ENCODE peak calls at places on chromosomes 11 and 22, in five cellular contexts. B, M, W, Q and L are unnamed samples.

GRCh38 chr22:42364641-42365336 is 67.4 kb downstream of the NFAM1 start:
- DNase-seq in Q (no peak), W (no peak), M (peak; percentile 40), B (peak; percentile 67), L (peak; percentile 28)

GRCh38 chr11:15816270-15816871 is 540.0 kb downstream of the SOX6 start:
- DNase-seq in B (peak; percentile 94), Q (peak; percentile 72), W (no peak), M (peak; percentile 40), L (peak; percentile 95)

GRCh38 chr22:48741540-48741939 is 1086.1 kb downstream of the BRD1 start:
- DNase-seq in M (no peak), B (no peak), W (no peak), Q (no peak), L (no peak)

GRCh38 chr11:36233226-36233625 is 56.0 kb downstream of the COMMD9 start:
- DNase-seq in W (no peak), Q (no peak), B (peak; percentile 45), M (no peak), L (peak; percentile 95)

GRCh38 chr11:126366064-126366822 is 10.8 kb downstream of the ST3GAL4 start:
- DNase-seq in M (peak; percentile 36), W (peak; percentile 59), B (no peak), Q (no peak), L (no peak)

GRCh38 chr11:134632347-134633119 is 220.5 kb upstream of the B3GAT1 start:
- DNase-seq in Q (no peak), B (no peak), M (no peak), W (no peak), L (no peak)

GRCh38 chr22:42662114-42663021 is 13.2 kb upstream of the CYB5R3 start:
- DNase-seq in M (peak; percentile 86), B (peak; percentile 69), Q (no peak), W (peak; percentile 83), L (peak; percentile 66)

GRCh38 chr11:73520358-73521061 is 77.4 kb downstream of the FAM168A start:
- DNase-seq in B (no peak), Q (no peak), M (no peak), W (no peak), L (peak; percentile 33)

GRCh38 chr11:70532066-70532440 is 133.7 kb downstream of the CTTN start:
- DNase-seq in B (no peak), W (no peak), Q (no peak), M (no peak), L (peak; percentile 10)

GRCh38 chr11:19974886-19975285 is 185.4 kb downstream of the DBX1 start:
- DNase-seq in M (no peak), B (no peak), Q (no peak), W (no peak), L (no peak)

GRCh38 chr11:3745161-3745560 is 52.2 kb downstream of the NUP98 start:
- DNase-seq in B (no peak), W (no peak), M (no peak), Q (no peak), L (no peak)

GRCh38 chr11:70637949-70638598 is 239.7 kb downstream of the CTTN start:
- DNase-seq in B (no peak), M (no peak), Q (no peak), W (no peak), L (no peak)

GRCh38 chr11:8011981-8012444 is 24.9 kb downstream of the EIF3F start:
- DNase-seq in B (peak; percentile 97), M (no peak), Q (peak; percentile 69), W (no peak), L (peak; percentile 77)

GRCh38 chr22:23210428-23211170 is 30.3 kb downstream of the BCR start:
- DNase-seq in M (no peak), B (no peak), W (no peak), Q (no peak), L (no peak)

GRCh38 chr11:69215784-69216415 is 60.2 kb downstream of the SMIM38 start:
- DNase-seq in M (no peak), B (peak; percentile 38), W (no peak), Q (peak; percentile 10), L (peak; percentile 9)

GRCh38 chr11:368414-369335 is 624 bp upstream of the B4GALNT4 start:
- DNase-seq in B (peak; percentile 8), W (no peak), M (no peak), Q (no peak), L (peak; percentile 25)

GRCh38 chr22:17057959-17058814 is 26.6 kb upstream of the IL17RA start:
- DNase-seq in Q (peak; percentile 46), B (peak; percentile 82), M (peak; percentile 65), W (peak; percentile 60), L (peak; percentile 85)

GRCh38 chr11:104881117-104881794 is 17.0 kb downstream of the CASP12 start:
- DNase-seq in B (no peak), Q (no peak), M (no peak), W (no peak), L (no peak)

GRCh38 chr11:688681-689080 is 6.3 kb downstream of the DEAF1 start:
- DNase-seq in Q (no peak), M (no peak), W (no peak), B (no peak), L (no peak)

GRCh38 chr11:117837791-117838190 is 13.2 kb upstream of the FXYD2 start:
- DNase-seq in M (peak; percentile 1), Q (no peak), B (no peak), W (no peak), L (no peak)

GRCh38 chr11:12706531-12707499 is 32.6 kb downstream of the TEAD1 start:
- DNase-seq in W (peak; percentile 29), B (no peak), M (peak; percentile 48), Q (no peak), L (peak; percentile 75)

GRCh38 chr11:102345923-102346322 is 1.1 kb upstream of the BIRC2 start:
- DNase-seq in B (peak; percentile 37), Q (no peak), W (no peak), M (no peak), L (peak; percentile 42)

GRCh38 chr11:14059491-14059890 is 97.0 kb downstream of the SPON1 start:
- DNase-seq in Q (no peak), B (no peak), W (no peak), M (peak; percentile 23), L (no peak)

DNA sequence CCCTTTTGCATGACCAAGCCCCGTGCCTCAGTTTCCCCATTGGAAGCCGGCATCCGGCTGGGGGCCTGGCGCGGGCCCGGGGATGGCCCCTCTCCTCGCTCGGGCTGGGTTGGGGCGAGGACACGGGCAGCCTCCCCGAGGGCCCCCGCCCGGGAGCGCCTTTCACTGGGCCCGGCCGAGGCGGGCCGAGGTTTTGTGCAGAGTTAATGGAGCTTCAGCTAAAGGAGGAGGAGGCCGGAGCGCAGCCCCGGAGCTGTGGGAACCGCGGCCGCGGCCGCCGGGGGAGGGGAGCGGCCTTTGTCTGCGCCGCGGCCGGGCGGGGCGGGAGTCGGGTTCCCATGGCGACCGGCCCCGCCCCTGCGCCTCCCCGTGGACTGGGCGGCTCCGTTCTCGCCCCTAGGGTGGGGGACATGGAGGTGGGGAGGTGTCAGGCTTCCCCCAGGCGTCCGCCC is 1.4 kb upstream of the MAPK11 start:
- DNase-seq in W (peak; percentile 51), M (peak; percentile 67), B (peak; percentile 36), Q (no peak), L (peak; percentile 64)
- TF ChIP-seq CTCF in W (no peak), M (no peak), B (peak; percentile 7), Q (peak; percentile 8), L (no peak)

GRCh38 chr11:34356576-34356917 is 1.3 kb downstream of the ABTB2 start:
- DNase-seq in W (no peak), Q (no peak), B (peak; percentile 64), M (no peak), L (peak; percentile 44)

GRCh38 chr11:34355726-34356125 is 2.1 kb downstream of the ABTB2 start:
- DNase-seq in Q (no peak), W (no peak), B (no peak), M (no peak), L (no peak)

GRCh38 chr11:34356918-34357645 is 728 bp downstream of the ABTB2 start:
- DNase-seq in W (peak; percentile 47), Q (no peak), M (peak; percentile 40), B (peak; percentile 68), L (peak; percentile 64)

GRCh38 chr11:34354782-34355181 is 3.0 kb downstream of the ABTB2 start:
- DNase-seq in M (no peak), B (peak; percentile 54), W (no peak), Q (no peak), L (no peak)

GRCh38 chr11:34356130-34356529 is 1.7 kb downstream of the ABTB2 start:
- DNase-seq in M (no peak), Q (no peak), W (no peak), B (no peak), L (no peak)
- H3K4me3 ChIP-seq in M (peak overlapping the region; percentile 58), Q (peak overlapping the region; percentile 63), W (peak overlapping the region; percentile 63), B (peak overlapping the region; percentile 76), L (peak overlapping the region; percentile 64)

DNA sequence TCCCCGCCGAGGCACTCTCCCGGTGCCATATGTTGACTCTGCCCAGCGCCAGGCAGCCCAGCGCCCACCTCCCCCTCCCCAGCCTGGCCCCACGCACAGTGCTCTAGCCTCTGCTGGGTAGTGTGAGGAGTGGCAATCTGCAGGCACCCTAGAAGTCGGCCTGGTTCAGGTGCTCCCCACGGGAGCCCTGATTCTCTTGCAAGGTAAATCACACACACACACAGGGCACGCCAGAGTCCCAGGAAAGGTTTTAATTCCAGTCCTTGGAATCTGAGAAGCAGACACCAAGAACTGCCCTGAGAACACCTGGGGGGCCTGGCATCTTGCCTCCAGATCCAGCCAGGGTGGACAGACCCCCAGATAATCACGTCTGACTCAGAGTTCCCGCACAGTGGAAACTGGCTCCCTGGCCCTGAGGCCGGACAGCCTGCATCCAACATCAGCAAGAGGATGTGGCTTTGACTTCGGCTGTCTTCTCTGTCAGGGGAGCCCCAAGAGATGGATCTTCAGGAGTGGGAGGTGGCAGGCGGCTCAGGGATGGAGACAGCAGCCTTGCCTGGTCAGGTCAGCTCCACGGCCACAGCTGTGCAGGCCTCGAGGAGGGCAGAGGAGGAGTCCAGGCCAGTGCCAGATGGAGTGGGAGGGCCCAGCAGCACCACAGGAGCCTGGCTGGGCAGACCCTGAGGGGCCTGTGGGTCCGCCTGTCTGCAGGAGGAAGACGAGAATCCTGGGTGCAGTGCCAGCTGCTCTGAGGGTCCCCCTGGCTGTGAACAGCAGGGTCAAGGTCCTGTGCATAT is 1.1 kb upstream of the RIN1 start:
- DNase-seq in B (no peak), M (no peak), W (no peak), Q (no peak), L (peak; percentile 69)
- TF ChIP-seq CTCF in B (no peak), M (no peak), W (no peak), Q (no peak), L (peak; percentile 16)

GRCh38 chr11:96228472-96228871 is 114.5 kb downstream of the MAML2 start:
- DNase-seq in M (peak; percentile 71), Q (peak; percentile 88), W (peak; percentile 82), B (peak; percentile 96), L (peak; percentile 97)

GRCh38 chr11:96227244-96227643 is 115.8 kb downstream of the MAML2 start:
- DNase-seq in B (no peak), M (no peak), W (no peak), Q (no peak), L (peak; percentile 58)

GRCh38 chr11:96230686-96231085 is 112.3 kb downstream of the MAML2 start:
- DNase-seq in W (no peak), B (no peak), Q (no peak), M (no peak), L (no peak)

GRCh38 chr11:96229354-96229973 is 113.5 kb downstream of the MAML2 start:
- DNase-seq in W (no peak), M (no peak), Q (no peak), B (no peak), L (no peak)

DNA sequence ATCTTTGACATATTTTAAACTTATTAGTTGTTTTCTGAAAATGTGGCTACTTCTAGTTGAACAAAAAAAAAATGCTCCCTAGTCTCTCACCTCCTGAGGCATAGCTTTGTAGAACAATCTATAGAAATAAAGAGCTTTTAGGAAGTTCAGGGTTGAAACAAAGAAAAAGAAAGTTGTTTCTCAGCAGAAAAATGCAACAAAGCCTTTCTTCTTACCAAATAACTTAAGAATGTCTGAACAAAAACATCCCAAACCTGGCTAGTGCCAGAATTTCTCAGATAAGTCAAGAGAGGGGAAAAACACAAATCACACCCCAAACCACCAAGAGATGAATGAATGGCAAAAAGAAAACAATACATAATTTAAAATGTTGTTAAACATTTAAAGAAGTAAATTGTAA is 114.1 kb downstream of the MAML2 start:
- DNase-seq in B (peak; percentile 85), Q (no peak), M (no peak), W (no peak), L (peak; percentile 81)
- H3K4me3 ChIP-seq in B (no peak overlapping the region), Q (no peak overlapping the region), M (no peak overlapping the region), W (no peak overlapping the region), L (no peak overlapping the region)